ENCODE peak calls at places on chromosomes 11 and 22, in five cellular contexts. H is naive thymus-derived CD8-positive, alpha-beta T cell; E is fibroblast of mammary gland; R is pancreas; Z is stimulated activated CD4-positive, alpha-beta T cell treated with anti-CD3 and anti-CD28 coated beads, Interleukin-12 subunit alpha, Interleukin-12 subunit beta, amount 100 ng/mL, for 24 hours. A is an unnamed sample.
A peak's percentile ranks its signal among the peaks of the same experiment; 100 is the strongest.

GRCh38 chr11:2943711-2944118 is 14.5 kb upstream of the PHLDA2 start:
- DNase-seq in Z (no peak), H (no peak), R (no peak), E (peak; percentile 20), A (no peak)

GRCh38 chr22:46023558-46023981 is 46.6 kb upstream of the WNT7B start:
- DNase-seq in H (no peak), R (peak; percentile 54), E (peak; percentile 89), Z (no peak), A (no peak)

GRCh38 chr11:134932761-134933160 is 520.7 kb upstream of the B3GAT1 start:
- DNase-seq in Z (no peak), E (no peak), R (no peak), H (no peak), A (peak; percentile 56)

GRCh38 chr11:35786918-35787557 is 124.5 kb downstream of the TRIM44 start:
- DNase-seq in R (no peak), H (no peak), Z (no peak), E (peak; percentile 49), A (no peak)

GRCh38 chr11:110891411-110891810 is 179.2 kb upstream of the ARHGAP20 start:
- DNase-seq in Z (no peak), R (no peak), H (no peak), E (peak; percentile 86), A (no peak)

GRCh38 chr22:49792107-49792506 is 35.6 kb downstream of the BRD1 start:
- DNase-seq in R (peak; percentile 30), E (no peak), H (no peak), Z (no peak), A (no peak)

GRCh38 chr11:73326929-73327811 is 19.1 kb downstream of the ARHGEF17 start:
- DNase-seq in R (no peak), H (no peak), Z (no peak), E (peak; percentile 84), A (no peak)

GRCh38 chr11:32280339-32280738 is 155.0 kb downstream of the WT1 start:
- DNase-seq in E (no peak), Z (no peak), H (no peak), R (no peak), A (no peak)

GRCh38 chr11:35274909-35275807 is 136.2 kb downstream of the CD44 start:
- DNase-seq in H (no peak), Z (no peak), R (peak; percentile 90), E (no peak), A (peak; percentile 92)

GRCh38 chr11:119147604-119148333 is 1.1 kb upstream of the ABCG4 start:
- DNase-seq in H (no peak), Z (no peak), E (no peak), R (peak; percentile 18), A (no peak)

GRCh38 chr11:32960553-32961164 is 55.0 kb upstream of the DEPDC7 start:
- DNase-seq in E (peak; percentile 68), R (no peak), H (no peak), Z (no peak), A (no peak)

A was measured in lower leg skin.